ENCODE peak calls at places on chromosomes 3 and 15, in nine cellular contexts. Z is body of pancreas, Y is AG09319, P is nephron progenitor cell, R is HCT116, V is kidney epithelial cell, W is lower lobe of right lung, S is stomach, H is lung. J is an unnamed sample.

GRCh38 chr15:40943764-40944365 is 9.4 kb upstream of the CHAC1 start:
- DNase-seq in P (no peak), V (no peak), H (no peak), Z (no peak), W (no peak), R (no peak), Y (no peak), S (no peak), J (no peak)

GRCh38 chr15:43433160-43433559 is 59.8 kb downstream of the TP53BP1 start:
- DNase-seq in Z (no peak), S (no peak), P (no peak), V (no peak), H (no peak), Y (no peak), R (no peak), W (no peak), J (no peak)

GRCh38 chr3:110419096-110419495 is 652.5 kb upstream of the NECTIN3 start:
- DNase-seq in P (no peak), W (no peak), H (no peak), R (no peak), S (no peak), V (no peak), Y (no peak), Z (no peak), J (no peak)

GRCh38 chr3:130712718-130713423 is 33.8 kb downstream of the PIK3R4 start:
- DNase-seq in R (no peak), Z (no peak), H (no peak), S (no peak), P (no peak), V (no peak), Y (no peak), W (no peak), J (no peak)

GRCh38 chr3:51975857-51976549 is 1.1 kb downstream of the ABHD14A start:
- DNase-seq in R (no peak), Y (no peak), S (peak), H (peak), Z (peak), P (peak), W (peak), V (no peak), J (peak)

GRCh38 chr15:94586099-94586498 is 354.7 kb downstream of the MCTP2 start:
- DNase-seq in S (no peak), W (no peak), R (no peak), H (no peak), Z (no peak), V (no peak), P (no peak), Y (no peak), J (no peak)

GRCh38 chr3:8658326-8659212 is 14.0 kb upstream of the SSUH2 start:
- DNase-seq in Y (no peak), Z (peak), H (peak), R (no peak), S (peak), W (peak), V (peak), P (no peak), J (peak)

GRCh38 chr3:139659511-139659910 is 18.3 kb downstream of the NMNAT3 start:
- DNase-seq in H (no peak), P (no peak), R (no peak), W (no peak), V (no peak), S (no peak), Z (no peak), Y (no peak), J (no peak)

GRCh38 chr3:62795978-62796635 is 79.1 kb downstream of the CADPS start:
- DNase-seq in S (no peak), W (no peak), R (no peak), Y (no peak), V (no peak), P (no peak), H (no peak), Z (no peak), J (no peak)

GRCh38 chr15:59687831-59688230 is 1.3 kb downstream of the BNIP2 start:
- DNase-seq in R (no peak), Y (no peak), Z (no peak), W (no peak), V (no peak), S (no peak), H (no peak), P (no peak), J (no peak)

GRCh38 chr3:191985691-191986090 is 524.7 kb downstream of the PYDC2 start:
- DNase-seq in V (no peak), H (no peak), P (no peak), Y (no peak), R (no peak), Z (no peak), W (no peak), S (no peak), J (no peak)

GRCh38 chr3:101066776-101067175 is 73.6 kb upstream of the ABI3BP start:
- DNase-seq in R (no peak), S (no peak), Z (no peak), V (no peak), P (no peak), W (no peak), H (no peak), Y (no peak), J (no peak)

GRCh38 chr3:106206165-106206564 is 337.4 kb upstream of the CBLB start:
- DNase-seq in S (no peak), V (peak), Z (no peak), Y (peak), R (no peak), W (no peak), H (no peak), P (peak), J (no peak)

GRCh38 chr3:55296035-55296434 is 191.1 kb downstream of the WNT5A start:
- DNase-seq in Y (no peak), Z (no peak), S (no peak), P (no peak), R (no peak), W (no peak), V (no peak), H (no peak), J (no peak)

GRCh38 chr3:170383567-170383966 is 26.1 kb downstream of the SKIL start:
- DNase-seq in S (no peak), H (no peak), W (no peak), R (no peak), Z (no peak), P (no peak), Y (no peak), V (no peak), J (no peak)

GRCh38 chr15:101288905-101289513 is 6.0 kb downstream of the SNRPA1 start:
- DNase-seq in R (peak), S (no peak), V (peak), H (no peak), Y (no peak), W (no peak), Z (no peak), P (no peak), J (no peak)

GRCh38 chr3:25573386-25574171 is 91.1 kb downstream of the TOP2B start:
- DNase-seq in H (no peak), W (no peak), P (no peak), Y (no peak), Z (no peak), R (no peak), S (no peak), V (no peak), J (no peak)

GRCh38 chr3:168870892-168871291 is 775.2 kb upstream of the GOLIM4 start:
- DNase-seq in W (no peak), V (no peak), R (no peak), P (no peak), H (no peak), Y (no peak), Z (no peak), S (no peak), J (no peak)

GRCh38 chr3:102531686-102532085 is 96.9 kb downstream of the ZPLD1 start:
- DNase-seq in S (no peak), W (no peak), R (no peak), Z (no peak), H (no peak), Y (no peak), P (no peak), V (no peak), J (no peak)

GRCh38 chr15:45589296-45589695 is 2.1 kb downstream of the BLOC1S6 start:
- DNase-seq in H (no peak), S (no peak), P (no peak), Z (no peak), W (no peak), R (no peak), V (no peak), Y (no peak), J (no peak)

DNA sequence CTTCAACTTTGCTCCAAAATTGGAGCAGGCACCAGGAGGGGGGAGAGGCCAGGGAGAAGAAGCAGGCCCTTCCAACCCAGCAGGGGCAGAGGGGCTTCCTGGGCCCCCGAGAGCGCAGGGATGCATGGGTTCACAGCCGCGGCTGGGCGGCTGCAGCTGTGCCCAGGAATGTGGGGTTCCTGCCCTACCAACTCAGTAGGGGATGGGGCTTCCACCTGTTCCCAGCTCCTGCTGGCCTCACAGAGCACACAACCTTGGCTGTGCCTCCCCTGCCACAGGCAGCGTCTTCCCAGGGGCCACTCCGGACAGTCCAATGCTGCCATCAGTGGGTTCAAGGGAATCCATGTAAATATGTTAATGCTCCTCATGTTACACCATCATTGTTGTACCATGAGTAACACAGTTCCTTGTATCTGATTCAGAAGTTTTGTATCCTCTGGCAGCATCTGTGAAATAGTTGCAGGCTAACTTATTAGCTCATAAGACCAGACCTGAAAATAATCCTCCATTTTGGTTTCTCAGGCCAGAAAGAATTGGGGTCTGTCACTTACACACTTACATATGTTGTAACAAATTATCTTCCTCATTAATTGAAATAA is 12.1 kb upstream of the SIAH2 start:
- DNase-seq in P (no peak), S (no peak), W (no peak), H (no peak), R (no peak), Y (no peak), V (peak), Z (no peak), J (no peak)
- TF ChIP-seq CTCF in P (no peak), S (no peak), W (no peak), H (no peak), R (no peak), Y (no peak), V (no peak), Z (no peak), J (no peak)

GRCh38 chr3:153290278-153291015 is 128.4 kb downstream of the RAP2B start:
- DNase-seq in V (no peak), H (no peak), S (no peak), Y (no peak), W (no peak), P (no peak), R (no peak), Z (no peak), J (no peak)
- TF ChIP-seq CTCF in V (peak), H (no peak), S (no peak), Y (peak), W (peak), P (no peak), R (peak), Z (no peak), J (no peak)

DNA sequence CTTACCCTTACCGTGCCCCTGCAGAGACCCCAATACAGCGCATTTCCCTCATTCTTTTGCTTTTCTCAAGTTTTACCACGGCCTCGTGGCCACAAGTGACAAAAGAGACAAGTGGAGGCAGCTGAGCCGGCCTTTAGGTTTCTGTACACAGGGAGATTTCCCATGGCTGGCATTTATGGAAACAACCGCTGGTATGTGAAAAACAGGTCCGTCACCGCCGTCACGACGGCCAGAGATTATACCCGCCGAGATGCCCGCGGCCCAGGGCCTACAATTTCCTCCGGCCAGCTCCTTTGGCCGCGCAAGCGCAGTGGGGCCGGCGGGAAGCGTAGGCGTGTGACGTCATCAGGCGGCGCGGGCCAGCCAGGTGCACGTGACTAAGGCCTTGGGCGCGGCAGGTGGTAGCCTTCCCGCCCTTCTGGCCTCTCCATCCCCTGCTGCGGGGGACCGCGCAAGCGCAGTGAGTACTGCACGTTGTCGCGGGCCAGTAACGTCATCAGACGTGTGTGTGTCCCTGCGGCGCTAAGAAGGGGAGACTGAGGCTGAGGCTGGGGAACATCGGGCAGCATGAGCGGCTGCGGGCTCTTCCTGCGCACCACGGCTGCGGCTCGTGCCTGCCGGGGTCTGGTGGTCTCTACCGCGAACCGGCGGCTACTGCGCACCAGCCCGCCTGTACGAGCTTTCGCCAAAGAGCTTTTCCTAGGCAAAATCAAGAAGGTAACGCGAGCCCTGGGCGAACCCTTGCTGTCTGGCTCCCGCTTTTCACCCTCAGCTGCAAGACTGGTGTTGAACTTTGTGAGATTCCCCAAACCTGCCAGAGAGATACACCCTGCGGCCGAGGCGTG is at the start of gene ACAD9:
- DNase-seq in Z (peak), H (peak), P (peak), Y (peak), V (peak), W (peak), S (peak), R (peak), J (peak)
- TF ChIP-seq CTCF in Z (no peak), H (no peak), P (no peak), Y (no peak), V (no peak), W (no peak), S (no peak), R (no peak), J (no peak)

DNA sequence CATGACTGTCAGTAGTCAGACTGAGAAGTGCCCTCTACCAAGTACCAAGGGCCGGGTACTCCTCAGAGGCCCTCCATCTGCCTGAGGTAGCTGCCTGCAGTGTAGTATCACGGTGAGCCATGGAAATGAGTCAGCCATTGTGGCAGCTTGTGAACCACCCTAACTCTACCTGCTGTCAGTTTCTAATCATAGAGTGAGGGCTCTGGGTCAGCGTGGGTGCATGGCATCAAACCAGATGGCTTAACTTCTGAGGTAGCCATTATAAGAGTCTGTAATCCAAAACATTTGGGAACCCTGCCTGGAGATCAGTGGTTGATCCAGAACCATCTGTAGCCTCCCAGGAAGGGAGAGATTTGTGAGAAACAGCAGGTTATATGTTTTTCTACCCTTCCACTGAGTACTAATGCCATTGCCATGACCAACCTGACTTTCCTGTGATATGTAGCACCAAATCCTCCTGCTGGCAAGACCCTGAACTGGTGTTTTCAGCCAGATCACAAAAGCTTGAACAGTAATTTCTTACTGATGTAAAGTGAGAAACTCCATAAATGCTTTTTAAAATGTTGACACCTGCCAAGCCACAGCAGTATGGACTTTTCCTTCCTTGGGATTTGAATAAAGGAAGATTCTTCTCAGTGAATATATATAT is 38.9 kb downstream of the ABHD2 start:
- DNase-seq in R (no peak), S (no peak), H (no peak), W (no peak), P (no peak), Y (no peak), V (no peak), Z (peak), J (no peak)
- TF ChIP-seq CTCF in R (peak), S (no peak), H (no peak), W (no peak), P (no peak), Y (peak), V (no peak), Z (no peak), J (no peak)

GRCh38 chr15:90340345-90340744 is 11.7 kb upstream of the ZNF774 start:
- DNase-seq in P (no peak), W (no peak), V (no peak), Y (no peak), R (peak), H (no peak), S (no peak), Z (peak), J (no peak)
- TF ChIP-seq CTCF in P (no peak), W (no peak), V (no peak), Y (no peak), R (peak), H (no peak), S (no peak), Z (no peak), J (no peak)

DNA sequence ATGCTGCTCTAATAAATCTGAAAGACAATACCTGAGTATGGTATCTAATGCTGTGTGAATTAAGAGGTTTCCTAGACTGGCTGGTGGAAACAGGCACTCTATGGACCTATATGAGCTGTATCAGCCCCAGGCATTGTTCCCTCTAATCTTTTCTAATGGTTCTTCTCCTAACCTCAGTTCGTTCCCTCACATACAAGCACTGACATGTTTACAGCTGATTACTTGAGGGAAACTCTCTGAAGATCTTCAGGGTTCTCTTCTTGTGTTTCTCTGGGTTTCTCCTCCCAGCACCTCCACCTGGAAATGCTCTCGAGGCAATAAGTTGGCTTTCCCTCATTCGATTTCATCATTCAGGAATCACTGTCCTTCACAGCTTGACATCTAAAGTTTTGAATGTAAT is 52.9 kb downstream of the KLF15 start:
- DNase-seq in W (no peak), V (no peak), S (no peak), H (no peak), P (no peak), R (no peak), Y (no peak), Z (no peak), J (no peak)
- TF ChIP-seq CTCF in W (no peak), V (no peak), S (no peak), H (no peak), P (no peak), R (no peak), Y (no peak), Z (no peak), J (no peak)

GRCh38 chr3:39149059-39149455 is 4.3 kb downstream of the CSRNP1 start:
- DNase-seq in W (no peak), Z (no peak), S (no peak), P (no peak), Y (no peak), R (no peak), V (no peak), H (no peak), J (no peak)

GRCh38 chr3:39148116-39149058 is 5.0 kb downstream of the CSRNP1 start:
- DNase-seq in H (no peak), Y (no peak), S (no peak), Z (no peak), V (no peak), R (no peak), P (no peak), W (no peak), J (no peak)

GRCh38 chr3:39149498-39150169 is 3.8 kb downstream of the CSRNP1 start:
- DNase-seq in P (no peak), Z (no peak), Y (no peak), R (no peak), S (no peak), W (no peak), V (no peak), H (no peak), J (no peak)

GRCh38 chr3:39150803-39151631 is 2.4 kb downstream of the CSRNP1 start:
- DNase-seq in Y (peak), S (peak), R (no peak), H (peak), V (peak), P (peak), W (peak), Z (peak), J (peak)

DNA sequence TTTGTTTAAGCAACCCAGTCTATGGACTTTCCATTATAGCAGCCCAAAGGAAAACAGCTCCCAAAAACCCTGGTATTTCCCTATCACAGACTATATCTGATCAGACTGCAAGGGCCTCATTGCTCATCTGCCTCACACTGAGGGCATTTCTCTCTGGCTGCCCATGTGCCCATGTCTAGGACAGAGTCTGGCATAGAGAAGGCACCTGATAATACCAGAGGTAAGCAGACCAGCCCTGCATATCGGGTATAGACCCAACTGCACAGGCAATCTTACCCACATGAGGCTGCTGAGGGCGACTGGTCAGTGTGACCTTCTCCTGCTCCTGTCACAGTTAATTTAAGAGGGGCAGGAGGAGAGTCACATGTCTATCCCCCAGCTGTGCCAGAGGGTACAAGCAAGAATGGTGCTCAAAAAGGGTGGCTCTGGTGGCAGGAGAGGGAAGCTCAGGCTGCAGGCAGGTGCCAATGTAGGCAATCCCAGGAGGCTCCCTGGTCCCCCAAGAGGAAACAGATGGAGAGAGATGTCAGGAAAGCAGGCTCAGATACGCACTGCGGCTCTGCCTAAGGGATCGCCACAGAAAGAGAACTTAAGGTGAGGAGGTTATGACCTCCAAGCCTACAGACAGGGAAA is 3.1 kb downstream of the CSRNP1 start:
- DNase-seq in Z (no peak), W (no peak), V (no peak), S (no peak), Y (no peak), P (no peak), R (no peak), H (no peak), J (no peak)
- TF ChIP-seq CTCF in Z (no peak), W (no peak), V (no peak), S (no peak), Y (no peak), P (no peak), R (no peak), H (no peak), J (no peak)

GRCh38 chr3:177470200-177470941 is 273.1 kb upstream of the TBL1XR1 start:
- DNase-seq in V (no peak), R (no peak), S (no peak), Z (no peak), H (no peak), P (no peak), Y (no peak), W (no peak), J (no peak)
- TF ChIP-seq CTCF in V (no peak), R (no peak), S (no peak), Z (no peak), H (no peak), P (no peak), Y (no peak), W (no peak), J (no peak)

DNA sequence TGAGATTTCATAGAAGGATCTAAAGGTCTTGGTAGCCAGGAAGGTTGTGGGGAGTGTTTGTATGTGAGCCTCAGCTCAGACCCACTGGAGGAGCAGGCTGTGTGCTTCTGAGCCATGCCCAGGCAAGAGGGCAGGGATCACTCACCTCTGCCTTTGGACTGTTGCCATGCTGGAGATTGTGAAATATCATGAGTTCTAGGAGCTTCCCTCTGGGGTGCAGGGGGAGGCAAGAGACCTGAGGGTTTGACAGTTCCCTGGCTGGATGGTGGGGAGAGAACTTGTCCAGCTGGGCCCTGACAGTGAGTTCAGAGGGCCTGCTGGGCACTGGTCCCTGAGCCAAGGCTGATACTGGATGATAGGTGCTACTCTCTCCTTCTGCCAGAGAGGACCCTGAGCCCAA is 6.0 kb downstream of the SLC6A1 start:
- DNase-seq in Y (no peak), W (no peak), Z (no peak), H (peak), R (no peak), P (no peak), S (no peak), V (no peak), J (no peak)
- TF ChIP-seq CTCF in Y (no peak), W (no peak), Z (no peak), H (no peak), R (no peak), P (no peak), S (no peak), V (no peak), J (no peak)

J was measured in activated B cell treated with CpG ODN at 0.5 μM for 24 hours.